ENCODE peak calls at places on chromosomes 3 and 15, in six cellular contexts. One of them, this sample, is unnamed.
A peak's percentile ranks its signal among the peaks of the same experiment; 100 is the strongest.

GRCh38 chr3:61701019-61701418 is 139.6 kb downstream of the PTPRG start:
- DNase-seq in SK-MEL-5: no peak
- DNase-seq in lower lobe of right lung: no peak
- DNase-seq in substantia nigra: no peak
- DNase-seq in AG09309: no peak
- DNase-seq in IMR-90: no peak
- DNase-seq in this sample: peak; percentile 56

GRCh38 chr3:195849322-195850074 is 37.8 kb upstream of the MUC4 start:
- DNase-seq in lower lobe of right lung: no peak
- DNase-seq in IMR-90: no peak
- DNase-seq in AG09309: no peak
- DNase-seq in SK-MEL-5: no peak
- DNase-seq in substantia nigra: no peak
- DNase-seq in this sample: no peak

GRCh38 chr3:172972717-172973116 is 168.3 kb downstream of the SPATA16 start:
- DNase-seq in SK-MEL-5: no peak
- DNase-seq in substantia nigra: no peak
- DNase-seq in AG09309: no peak
- DNase-seq in lower lobe of right lung: no peak
- DNase-seq in IMR-90: no peak
- DNase-seq in this sample: no peak

GRCh38 chr3:54309601-54310000 is 187.2 kb downstream of the CACNA2D3 start:
- DNase-seq in IMR-90: no peak
- DNase-seq in substantia nigra: no peak
- DNase-seq in SK-MEL-5: peak; percentile 28
- DNase-seq in lower lobe of right lung: no peak
- DNase-seq in AG09309: no peak
- DNase-seq in this sample: no peak

GRCh38 chr15:52256930-52257733 is 38.5 kb downstream of the MYO5C start:
- DNase-seq in lower lobe of right lung: no peak
- DNase-seq in SK-MEL-5: no peak
- DNase-seq in AG09309: no peak
- DNase-seq in substantia nigra: no peak
- DNase-seq in IMR-90: no peak
- DNase-seq in this sample: peak; percentile 7

GRCh38 chr3:194104041-194104751 is 31.8 kb upstream of the HES1 start:
- DNase-seq in substantia nigra: no peak
- DNase-seq in IMR-90: no peak
- DNase-seq in AG09309: no peak
- DNase-seq in lower lobe of right lung: no peak
- DNase-seq in SK-MEL-5: no peak
- DNase-seq in this sample: peak; percentile 25

GRCh38 chr3:133408961-133409360 is 9.1 kb downstream of the BFSP2 start:
- DNase-seq in substantia nigra: no peak
- DNase-seq in SK-MEL-5: no peak
- DNase-seq in lower lobe of right lung: no peak
- DNase-seq in IMR-90: peak; percentile 64
- DNase-seq in AG09309: peak; percentile 45
- DNase-seq in this sample: no peak

GRCh38 chr15:50676799-50677483 is 9.7 kb downstream of the TRPM7 start:
- DNase-seq in SK-MEL-5: no peak
- DNase-seq in substantia nigra: no peak
- DNase-seq in AG09309: no peak
- DNase-seq in lower lobe of right lung: no peak
- DNase-seq in IMR-90: peak; percentile 64
- DNase-seq in this sample: no peak

GRCh38 chr15:73716417-73716816 is 32.2 kb downstream of the CD276 start:
- DNase-seq in IMR-90: no peak
- DNase-seq in AG09309: no peak
- DNase-seq in SK-MEL-5: no peak
- DNase-seq in lower lobe of right lung: peak; percentile 89
- DNase-seq in substantia nigra: no peak
- DNase-seq in this sample: no peak

GRCh38 chr3:97895216-97895615 is 73.4 kb downstream of the CRYBG3 start:
- DNase-seq in AG09309: no peak
- DNase-seq in SK-MEL-5: no peak
- DNase-seq in IMR-90: no peak
- DNase-seq in substantia nigra: no peak
- DNase-seq in lower lobe of right lung: no peak
- DNase-seq in this sample: no peak

GRCh38 chr3:185717121-185717520 is 107.7 kb downstream of the IGF2BP2 start:
- DNase-seq in SK-MEL-5: no peak
- DNase-seq in AG09309: peak; percentile 68
- DNase-seq in IMR-90: peak; percentile 93
- DNase-seq in substantia nigra: no peak
- DNase-seq in lower lobe of right lung: no peak
- DNase-seq in this sample: no peak

GRCh38 chr3:95705786-95706418 is 1108.5 kb upstream of the EPHA6 start:
- DNase-seq in IMR-90: no peak
- DNase-seq in lower lobe of right lung: peak; percentile 29
- DNase-seq in AG09309: no peak
- DNase-seq in SK-MEL-5: peak; percentile 56
- DNase-seq in substantia nigra: no peak
- DNase-seq in this sample: no peak

GRCh38 chr3:178260887-178261286 is 275.3 kb upstream of the KCNMB2 start:
- DNase-seq in substantia nigra: no peak
- DNase-seq in SK-MEL-5: no peak
- DNase-seq in IMR-90: no peak
- DNase-seq in AG09309: no peak
- DNase-seq in lower lobe of right lung: no peak
- DNase-seq in this sample: no peak

GRCh38 chr3:115825046-115825445 is 201.7 kb downstream of the GAP43 start:
- DNase-seq in AG09309: no peak
- DNase-seq in SK-MEL-5: no peak
- DNase-seq in substantia nigra: no peak
- DNase-seq in IMR-90: peak; percentile 80
- DNase-seq in lower lobe of right lung: no peak
- DNase-seq in this sample: no peak

GRCh38 chr3:114119776-114120175 is 59.1 kb downstream of the DRD3 start:
- DNase-seq in AG09309: no peak
- DNase-seq in IMR-90: no peak
- DNase-seq in lower lobe of right lung: no peak
- DNase-seq in substantia nigra: no peak
- DNase-seq in SK-MEL-5: no peak
- DNase-seq in this sample: no peak

GRCh38 chr15:67732994-67733393 is 92.3 kb upstream of the SKOR1 start:
- DNase-seq in AG09309: no peak
- DNase-seq in SK-MEL-5: no peak
- DNase-seq in substantia nigra: no peak
- DNase-seq in lower lobe of right lung: no peak
- DNase-seq in IMR-90: no peak
- DNase-seq in this sample: no peak

GRCh38 chr3:152328841-152329240 is 60.1 kb downstream of the MBNL1 start:
- DNase-seq in SK-MEL-5: no peak
- DNase-seq in IMR-90: peak; percentile 88
- DNase-seq in lower lobe of right lung: no peak
- DNase-seq in substantia nigra: no peak
- DNase-seq in AG09309: peak; percentile 41
- DNase-seq in this sample: peak; percentile 67

GRCh38 chr3:186963636-186964035 is 33.3 kb downstream of the ST6GAL1 start:
- DNase-seq in lower lobe of right lung: no peak
- DNase-seq in substantia nigra: no peak
- DNase-seq in IMR-90: no peak
- DNase-seq in SK-MEL-5: no peak
- DNase-seq in AG09309: no peak
- DNase-seq in this sample: peak; percentile 67

GRCh38 chr3:65597952-65598413 is 440.7 kb downstream of the MAGI1 start:
- DNase-seq in IMR-90: no peak
- DNase-seq in substantia nigra: no peak
- DNase-seq in lower lobe of right lung: no peak
- DNase-seq in AG09309: no peak
- DNase-seq in SK-MEL-5: no peak
- DNase-seq in this sample: no peak

GRCh38 chr3:53227993-53228885 is 27.6 kb downstream of the TKT start:
- DNase-seq in AG09309: no peak
- DNase-seq in substantia nigra: no peak
- DNase-seq in lower lobe of right lung: peak; percentile 20
- DNase-seq in SK-MEL-5: no peak
- DNase-seq in IMR-90: no peak
- DNase-seq in this sample: no peak

GRCh38 chr15:59222106-59222505 is 15.5 kb downstream of the LDHAL6B start:
- DNase-seq in IMR-90: peak; percentile 83
- DNase-seq in substantia nigra: no peak
- DNase-seq in AG09309: peak; percentile 64
- DNase-seq in lower lobe of right lung: no peak
- DNase-seq in SK-MEL-5: no peak
- DNase-seq in this sample: no peak

GRCh38 chr3:146156060-146156459 is 4.9 kb downstream of the PLOD2 start:
- DNase-seq in lower lobe of right lung: no peak
- DNase-seq in SK-MEL-5: no peak
- DNase-seq in substantia nigra: no peak
- DNase-seq in IMR-90: no peak
- DNase-seq in AG09309: no peak
- DNase-seq in this sample: no peak

GRCh38 chr15:88769161-88769971 is 33.9 kb upstream of the ACAN start:
- DNase-seq in SK-MEL-5: peak; percentile 81
- DNase-seq in lower lobe of right lung: no peak
- DNase-seq in substantia nigra: peak; percentile 50
- DNase-seq in AG09309: no peak
- DNase-seq in IMR-90: peak; percentile 5
- DNase-seq in this sample: no peak

GRCh38 chr3:57444469-57444868 is 99.7 kb downstream of the DNAH12 start:
- DNase-seq in SK-MEL-5: no peak
- DNase-seq in substantia nigra: no peak
- DNase-seq in AG09309: no peak
- DNase-seq in lower lobe of right lung: no peak
- DNase-seq in IMR-90: no peak
- DNase-seq in this sample: no peak

GRCh38 chr3:17088602-17089313 is 204.0 kb downstream of the PLCL2 start:
- DNase-seq in SK-MEL-5: no peak
- DNase-seq in AG09309: no peak
- DNase-seq in substantia nigra: no peak
- DNase-seq in lower lobe of right lung: no peak
- DNase-seq in IMR-90: no peak
- DNase-seq in this sample: no peak

GRCh38 chr3:118977671-118978392 is 56.8 kb downstream of the IGSF11 start:
- DNase-seq in lower lobe of right lung: no peak
- DNase-seq in IMR-90: no peak
- DNase-seq in SK-MEL-5: no peak
- DNase-seq in substantia nigra: no peak
- DNase-seq in AG09309: no peak
- DNase-seq in this sample: no peak

This sample was measured in A673.